ENCODE peak calls at places on chromosomes 11 and 22, in four cellular contexts. N, E, Y and W are unnamed samples.

GRCh38 chr22:50305658-50306566 is 1.5 kb downstream of the PLXNB2 start:
- DNase-seq in N (peak), Y (peak), E (peak), W (peak)

GRCh38 chr11:112163875-112164521 is at the start of gene IL18:
- DNase-seq in Y (no peak), N (peak), E (no peak), W (no peak)

GRCh38 chr11:65773784-65774411 is 6.9 kb downstream of the AP5B1 start:
- DNase-seq in E (no peak), Y (no peak), N (no peak), W (peak)

GRCh38 chr11:111472228-111472627 is 40.0 kb downstream of the BTG4 start:
- DNase-seq in Y (no peak), N (no peak), E (peak), W (peak)

GRCh38 chr11:17541330-17541885 is 2.8 kb downstream of the USH1C start:
- DNase-seq in E (peak), N (no peak), Y (no peak), W (peak)

GRCh38 chr22:31230871-31231621 is 18.9 kb downstream of the LIMK2 start:
- DNase-seq in E (peak), N (no peak), Y (peak), W (peak)

GRCh38 chr11:74822187-74822586 is 73.5 kb downstream of the RNF169 start:
- DNase-seq in N (no peak), E (no peak), Y (no peak), W (no peak)

GRCh38 chr11:130865772-130866114 is 50.5 kb downstream of the SNX19 start:
- DNase-seq in N (no peak), Y (no peak), E (no peak), W (no peak)

GRCh38 chr11:67248653-67249052 is 17.6 kb upstream of the GRK2 start:
- DNase-seq in N (no peak), E (peak), Y (no peak), W (peak)

GRCh38 chr22:47213571-47214230 is 451.3 kb downstream of the TBC1D22A start:
- DNase-seq in Y (peak), N (no peak), E (no peak), W (no peak)

GRCh38 chr22:22599248-22599647 is 40.2 kb upstream of the PRAME start:
- DNase-seq in E (no peak), N (no peak), Y (no peak), W (no peak)

GRCh38 chr11:1005913-1006312 is 30.6 kb downstream of the MUC6 start:
- DNase-seq in E (no peak), Y (no peak), N (no peak), W (no peak)

GRCh38 chr11:22703040-22703439 is 36.6 kb downstream of the GAS2 start:
- DNase-seq in N (no peak), E (peak), Y (peak), W (peak)

GRCh38 chr11:117600976-117601708 is 195.9 kb downstream of the DSCAML1 start:
- DNase-seq in Y (no peak), E (no peak), N (no peak), W (no peak)

GRCh38 chr11:99376463-99376862 is 355.7 kb downstream of the CNTN5 start:
- DNase-seq in E (no peak), Y (no peak), N (no peak), W (no peak)

GRCh38 chr11:65310215-65310614 is 4.5 kb upstream of the CDC42EP2 start:
- DNase-seq in Y (no peak), E (peak), N (peak), W (no peak)

GRCh38 chr11:3218483-3219280 is at the start of gene MRGPRG:
- DNase-seq in E (no peak), N (no peak), Y (no peak), W (no peak)

GRCh38 chr11:6319879-6320410 is 356 bp downstream of the CAVIN3 start:
- DNase-seq in E (peak), Y (peak), N (peak), W (peak)

GRCh38 chr22:36386900-36387663 is 685 bp downstream of the MYH9 start:
- DNase-seq in N (peak), Y (peak), E (peak), W (no peak)

GRCh38 chr11:134044514-134045284 is 24.2 kb upstream of the JAM3 start:
- DNase-seq in Y (no peak), N (no peak), E (no peak), W (no peak)

GRCh38 chr11:113675003-113675471 is 31.1 kb downstream of the TMPRSS5 start:
- DNase-seq in E (peak), Y (peak), N (no peak), W (peak)